ENCODE peak calls at places on chromosome 2, in four cellular contexts. One of them, this sample, is unnamed. For H3K9me3, the result is how much of the 10 kb centered on the place peaks cover.

GRCh38 chr2:159080641-159081040 is 112.2 kb downstream of the TANC1 start:
- DNase-seq in mammary epithelial cell: no peak
- DNase-seq in MM.1S: no peak
- DNase-seq in neural progenitor cell: no peak
- DNase-seq in this sample: no peak

GRCh38 chr2:241161646-241162281 is 11.5 kb downstream of the PPP1R7 start:
- DNase-seq in mammary epithelial cell: peak
- DNase-seq in MM.1S: no peak
- DNase-seq in neural progenitor cell: no peak
- DNase-seq in this sample: no peak

GRCh38 chr2:216284708-216285107 is 87.6 kb downstream of the MARCHF4 start:
- DNase-seq in mammary epithelial cell: no peak
- DNase-seq in MM.1S: no peak
- DNase-seq in neural progenitor cell: no peak
- DNase-seq in this sample: no peak

GRCh38 chr2:173574713-173575112 is 220.0 kb downstream of the CDCA7 start:
- DNase-seq in mammary epithelial cell: peak
- DNase-seq in MM.1S: no peak
- DNase-seq in neural progenitor cell: no peak
- DNase-seq in this sample: no peak

GRCh38 chr2:222977121-222977520 is 74.9 kb upstream of the KCNE4 start:
- DNase-seq in mammary epithelial cell: no peak
- DNase-seq in MM.1S: no peak
- DNase-seq in neural progenitor cell: no peak
- DNase-seq in this sample: no peak

GRCh38 chr2:230152334-230152733 is 67.5 kb downstream of the SP110 start:
- DNase-seq in mammary epithelial cell: no peak
- DNase-seq in MM.1S: no peak
- DNase-seq in neural progenitor cell: no peak
- DNase-seq in this sample: no peak

GRCh38 chr2:5696741-5697521 is 4.7 kb downstream of the SOX11 start:
- DNase-seq in mammary epithelial cell: no peak
- DNase-seq in MM.1S: peak
- DNase-seq in neural progenitor cell: peak
- DNase-seq in this sample: no peak

GRCh38 chr2:180960982-180961381 is 19.4 kb upstream of the UBE2E3 start:
- DNase-seq in mammary epithelial cell: no peak
- DNase-seq in MM.1S: no peak
- DNase-seq in neural progenitor cell: no peak
- DNase-seq in this sample: no peak

DNA sequence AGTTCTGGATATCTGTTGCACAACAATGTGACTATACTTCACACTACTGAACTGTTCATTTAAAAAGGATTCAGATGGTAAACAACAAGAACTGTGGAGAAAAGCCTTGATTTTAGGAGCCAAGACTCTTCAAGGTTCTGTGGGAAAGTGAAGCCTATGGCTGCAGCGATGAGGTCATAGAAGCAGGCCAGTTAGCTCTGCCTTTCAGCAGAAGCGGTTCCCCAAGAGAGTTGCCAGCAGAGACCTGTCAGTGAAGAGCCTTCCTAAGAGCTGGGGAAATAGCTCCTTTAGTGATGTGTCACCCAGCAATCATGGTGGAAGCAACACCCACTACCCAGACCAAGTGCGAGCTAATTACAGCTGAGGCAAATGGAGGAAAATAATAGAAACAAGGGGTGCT is 346.5 kb upstream of the ETAA1 start:
- DNase-seq in mammary epithelial cell: no peak
- DNase-seq in MM.1S: no peak
- DNase-seq in neural progenitor cell: no peak
- DNase-seq in this sample: no peak
- TF ChIP-seq EZH2 in mammary epithelial cell: no peak
- TF ChIP-seq EZH2 in MM.1S: no peak
- TF ChIP-seq EZH2 in neural progenitor cell: no peak
- TF ChIP-seq EZH2 in this sample: no peak

GRCh38 chr2:170926743-170927297 is 2.2 kb upstream of the GORASP2 start:
- DNase-seq in mammary epithelial cell: no peak
- DNase-seq in MM.1S: no peak
- DNase-seq in neural progenitor cell: no peak
- DNase-seq in this sample: no peak
- H3K9me3 ChIP-seq in mammary epithelial cell: under half
- H3K9me3 ChIP-seq in MM.1S: under half
- H3K9me3 ChIP-seq in neural progenitor cell: under half
- H3K9me3 ChIP-seq in this sample: under half

GRCh38 chr2:127664895-127665225 is 10.5 kb downstream of the LIMS2 start:
- DNase-seq in mammary epithelial cell: no peak
- DNase-seq in MM.1S: no peak
- DNase-seq in neural progenitor cell: no peak
- DNase-seq in this sample: no peak

GRCh38 chr2:127663566-127664064 is 11.7 kb downstream of the LIMS2 start:
- DNase-seq in mammary epithelial cell: no peak
- DNase-seq in MM.1S: no peak
- DNase-seq in neural progenitor cell: no peak
- DNase-seq in this sample: no peak

GRCh38 chr2:127662937-127663565 is 12.3 kb downstream of the LIMS2 start:
- DNase-seq in mammary epithelial cell: no peak
- DNase-seq in MM.1S: no peak
- DNase-seq in neural progenitor cell: no peak
- DNase-seq in this sample: no peak

GRCh38 chr2:127665267-127665893 is 9.9 kb downstream of the LIMS2 start:
- DNase-seq in mammary epithelial cell: no peak
- DNase-seq in MM.1S: no peak
- DNase-seq in neural progenitor cell: no peak
- DNase-seq in this sample: no peak

GRCh38 chr2:127664065-127664894 is 11.1 kb downstream of the LIMS2 start:
- DNase-seq in mammary epithelial cell: no peak
- DNase-seq in MM.1S: no peak
- DNase-seq in neural progenitor cell: peak
- DNase-seq in this sample: no peak
- TF ChIP-seq EZH2 in mammary epithelial cell: peak
- TF ChIP-seq EZH2 in MM.1S: no peak
- TF ChIP-seq EZH2 in neural progenitor cell: peak
- TF ChIP-seq EZH2 in this sample: peak

GRCh38 chr2:12863937-12864336 is 147.2 kb downstream of the TRIB2 start:
- DNase-seq in mammary epithelial cell: no peak
- DNase-seq in MM.1S: no peak
- DNase-seq in neural progenitor cell: no peak
- DNase-seq in this sample: no peak
- H3K9me3 ChIP-seq in mammary epithelial cell: under half
- H3K9me3 ChIP-seq in MM.1S: under half
- H3K9me3 ChIP-seq in neural progenitor cell: under half
- H3K9me3 ChIP-seq in this sample: under half

DNA sequence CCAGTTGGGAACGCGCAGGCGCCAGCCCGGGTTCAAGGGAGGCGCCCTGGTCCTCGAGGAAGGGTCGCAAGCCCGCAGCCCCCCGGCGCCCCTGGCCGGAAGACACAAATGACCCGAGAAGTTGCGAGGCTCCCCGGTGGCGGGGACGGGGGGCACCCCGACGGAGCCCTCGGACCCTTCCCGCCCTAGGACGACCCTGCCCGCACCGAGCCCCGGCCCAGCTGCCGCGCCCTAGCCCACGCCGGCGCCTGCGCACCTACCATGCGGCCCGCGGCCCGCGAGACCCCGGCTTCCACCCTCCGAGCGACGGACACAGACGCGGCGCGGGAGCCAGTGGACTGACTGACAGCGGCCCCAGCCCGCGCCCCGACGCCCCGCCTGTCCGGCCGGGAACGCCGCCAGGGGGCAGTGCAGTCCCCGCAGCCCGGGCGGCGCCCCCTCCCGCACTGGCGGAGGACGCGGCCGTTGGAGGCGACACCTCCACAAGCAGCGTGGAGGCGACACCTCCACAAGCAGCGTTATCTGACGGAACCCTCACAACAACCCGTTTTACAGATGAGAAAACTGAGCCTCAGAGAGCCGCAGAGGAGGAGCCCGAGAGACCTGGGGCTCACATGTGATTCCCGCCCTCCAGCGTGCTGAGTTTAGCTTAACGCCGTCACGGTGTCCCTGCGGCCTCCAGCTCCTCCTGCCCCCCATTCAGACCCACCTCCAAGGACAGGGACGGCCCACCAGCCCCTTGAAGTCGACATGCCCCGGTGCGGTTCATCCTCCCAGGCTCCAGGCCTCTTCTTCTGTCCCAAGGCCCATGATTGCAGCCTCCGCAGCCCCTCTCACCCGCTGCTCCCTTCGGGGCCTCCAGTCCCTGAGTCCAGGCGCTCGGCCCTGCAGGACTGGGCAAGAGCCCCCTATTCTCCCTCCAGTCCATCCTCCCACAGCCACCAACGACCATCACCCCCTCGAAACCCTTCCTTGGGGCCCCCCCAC is at the start of gene NMUR1:
- DNase-seq in mammary epithelial cell: no peak
- DNase-seq in MM.1S: peak
- DNase-seq in neural progenitor cell: peak
- DNase-seq in this sample: no peak
- TF ChIP-seq EZH2 in mammary epithelial cell: no peak
- TF ChIP-seq EZH2 in MM.1S: no peak
- TF ChIP-seq EZH2 in neural progenitor cell: peak
- TF ChIP-seq EZH2 in this sample: no peak

GRCh38 chr2:98293931-98294687 is 52.1 kb upstream of the CNGA3 start:
- DNase-seq in mammary epithelial cell: no peak
- DNase-seq in MM.1S: no peak
- DNase-seq in neural progenitor cell: no peak
- DNase-seq in this sample: no peak

GRCh38 chr2:98295721-98296414 is 50.4 kb upstream of the CNGA3 start:
- DNase-seq in mammary epithelial cell: no peak
- DNase-seq in MM.1S: no peak
- DNase-seq in neural progenitor cell: no peak
- DNase-seq in this sample: no peak

GRCh38 chr2:98293003-98293402 is 53.3 kb upstream of the CNGA3 start:
- DNase-seq in mammary epithelial cell: no peak
- DNase-seq in MM.1S: no peak
- DNase-seq in neural progenitor cell: no peak
- DNase-seq in this sample: no peak

GRCh38 chr2:98295275-98295674 is 51.0 kb upstream of the CNGA3 start:
- DNase-seq in mammary epithelial cell: no peak
- DNase-seq in MM.1S: no peak
- DNase-seq in neural progenitor cell: no peak
- DNase-seq in this sample: no peak

GRCh38 chr2:98294711-98295110 is 51.5 kb upstream of the CNGA3 start:
- DNase-seq in mammary epithelial cell: no peak
- DNase-seq in MM.1S: no peak
- DNase-seq in neural progenitor cell: no peak
- DNase-seq in this sample: no peak
- H3K9me3 ChIP-seq in mammary epithelial cell: under half
- H3K9me3 ChIP-seq in MM.1S: under half
- H3K9me3 ChIP-seq in neural progenitor cell: under half
- H3K9me3 ChIP-seq in this sample: under half

GRCh38 chr2:236755278-236755840 is 185.7 kb downstream of the ACKR3 start:
- DNase-seq in mammary epithelial cell: no peak
- DNase-seq in MM.1S: no peak
- DNase-seq in neural progenitor cell: no peak
- DNase-seq in this sample: no peak
- TF ChIP-seq EZH2 in mammary epithelial cell: no peak
- TF ChIP-seq EZH2 in MM.1S: no peak
- TF ChIP-seq EZH2 in neural progenitor cell: no peak
- TF ChIP-seq EZH2 in this sample: no peak

GRCh38 chr2:6846540-6846939 is 19.2 kb downstream of the CMPK2 start:
- DNase-seq in mammary epithelial cell: no peak
- DNase-seq in MM.1S: no peak
- DNase-seq in neural progenitor cell: no peak
- DNase-seq in this sample: no peak
- H3K9me3 ChIP-seq in mammary epithelial cell: under half
- H3K9me3 ChIP-seq in MM.1S: under half
- H3K9me3 ChIP-seq in neural progenitor cell: under half
- H3K9me3 ChIP-seq in this sample: under half

DNA sequence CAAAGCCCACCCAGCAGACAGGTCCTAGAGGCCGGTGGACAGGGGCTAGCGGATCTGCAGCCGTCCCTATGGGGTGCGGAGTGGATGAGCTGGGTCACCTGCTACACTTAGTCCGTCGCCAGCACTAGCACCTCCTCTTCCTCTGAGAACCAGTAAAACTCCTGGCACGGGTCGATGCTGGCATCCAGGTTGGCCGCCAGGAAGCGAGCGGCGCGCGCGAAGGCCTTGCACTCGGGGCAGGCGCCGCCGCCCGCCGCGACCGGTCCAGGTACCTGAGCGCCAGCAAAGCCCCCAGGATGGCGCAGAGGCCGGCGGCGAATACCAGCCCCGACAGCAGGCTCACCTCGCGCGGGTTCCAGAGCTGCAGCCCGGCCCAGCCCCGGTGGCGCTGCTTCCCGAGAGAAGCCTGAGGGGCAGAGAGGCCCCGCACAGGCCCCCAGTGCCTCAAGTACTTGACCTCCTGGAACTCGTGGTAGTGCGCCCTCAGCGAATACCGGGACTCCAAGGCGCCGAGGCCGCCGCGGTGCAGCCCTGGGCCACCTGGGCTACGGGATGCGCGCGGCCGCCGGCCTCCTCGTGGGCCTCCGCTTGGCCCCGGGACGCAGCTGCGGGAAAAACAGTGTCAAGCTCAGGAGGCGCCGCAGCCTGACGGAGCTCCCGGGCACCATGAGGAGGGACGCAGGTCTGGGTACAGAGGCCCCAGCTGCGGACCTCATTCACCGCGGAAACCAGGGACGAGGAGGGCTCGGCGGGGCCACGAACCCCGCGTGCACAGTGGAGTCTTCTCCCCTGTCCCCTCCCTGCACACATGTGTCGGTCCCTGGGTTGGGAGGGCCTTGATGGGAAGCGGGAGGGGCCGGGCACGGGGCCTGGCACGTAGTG is 27.5 kb upstream of the ALPP start:
- DNase-seq in mammary epithelial cell: no peak
- DNase-seq in MM.1S: no peak
- DNase-seq in neural progenitor cell: no peak
- DNase-seq in this sample: no peak
- TF ChIP-seq EZH2 in mammary epithelial cell: no peak
- TF ChIP-seq EZH2 in MM.1S: no peak
- TF ChIP-seq EZH2 in neural progenitor cell: no peak
- TF ChIP-seq EZH2 in this sample: no peak

This sample was measured in keratinocyte.